ENCODE peak calls at places on chromosomes 6 and 20, in five cellular contexts. U, B, Z, O and F are unnamed samples.

GRCh38 chr6:161228911-161229591 is 44.8 kb downstream of the AGPAT4 start:
- DNase-seq in O (peak), B (no peak), Z (no peak), U (no peak), F (peak)

GRCh38 chr6:106516629-106517028 is 112.7 kb downstream of the RTN4IP1 start:
- DNase-seq in Z (no peak), U (no peak), O (no peak), B (no peak), F (no peak)

GRCh38 chr6:13696226-13696625 is 15.4 kb downstream of the RANBP9 start:
- DNase-seq in O (peak), Z (no peak), U (no peak), B (no peak), F (peak)

GRCh38 chr6:2085657-2086056 is 159.7 kb downstream of the GMDS start:
- DNase-seq in O (peak), B (no peak), U (no peak), Z (no peak), F (no peak)

GRCh38 chr6:106658469-106658868 is 29.1 kb downstream of the QRSL1 start:
- DNase-seq in Z (no peak), U (no peak), B (no peak), O (peak), F (no peak)

GRCh38 chr6:85405175-85405852 is 44.6 kb upstream of the NT5E start:
- DNase-seq in O (no peak), U (no peak), Z (peak), B (no peak), F (no peak)

GRCh38 chr6:33688006-33688405 is 23.5 kb downstream of the UQCC2 start:
- DNase-seq in B (no peak), U (no peak), Z (no peak), O (no peak), F (no peak)

GRCh38 chr6:79453558-79454042 is 83.6 kb downstream of the LCA5 start:
- DNase-seq in Z (no peak), U (no peak), O (peak), B (no peak), F (no peak)

GRCh38 chr6:17395112-17395511 is 1.7 kb downstream of the CAP2 start:
- DNase-seq in U (no peak), O (no peak), Z (no peak), B (no peak), F (no peak)

GRCh38 chr20:23242104-23242503 is 108.5 kb upstream of the NXT1 start:
- DNase-seq in B (no peak), U (no peak), Z (no peak), O (no peak), F (no peak)

GRCh38 chr6:132190815-132191175 is 210.5 kb downstream of the MOXD1 start:
- DNase-seq in U (no peak), B (no peak), O (no peak), Z (no peak), F (peak)

GRCh38 chr6:34374112-34374907 is 18.2 kb downstream of the NUDT3 start:
- DNase-seq in U (no peak), O (no peak), Z (no peak), B (no peak), F (no peak)

GRCh38 chr6:15073344-15073789 is 172.5 kb upstream of the JARID2 start:
- DNase-seq in U (no peak), Z (no peak), O (peak), B (peak), F (no peak)

GRCh38 chr6:2101213-2101612 is 144.2 kb downstream of the GMDS start:
- DNase-seq in U (no peak), Z (no peak), B (no peak), O (no peak), F (no peak)

GRCh38 chr6:30263734-30264133 is 50.5 kb upstream of the TRIM26 start:
- DNase-seq in B (no peak), U (no peak), Z (no peak), O (peak), F (peak)

GRCh38 chr6:96521267-96521624 is 360 bp upstream of the UFL1 start:
- DNase-seq in U (no peak), Z (no peak), B (no peak), O (no peak), F (no peak)

DNA sequence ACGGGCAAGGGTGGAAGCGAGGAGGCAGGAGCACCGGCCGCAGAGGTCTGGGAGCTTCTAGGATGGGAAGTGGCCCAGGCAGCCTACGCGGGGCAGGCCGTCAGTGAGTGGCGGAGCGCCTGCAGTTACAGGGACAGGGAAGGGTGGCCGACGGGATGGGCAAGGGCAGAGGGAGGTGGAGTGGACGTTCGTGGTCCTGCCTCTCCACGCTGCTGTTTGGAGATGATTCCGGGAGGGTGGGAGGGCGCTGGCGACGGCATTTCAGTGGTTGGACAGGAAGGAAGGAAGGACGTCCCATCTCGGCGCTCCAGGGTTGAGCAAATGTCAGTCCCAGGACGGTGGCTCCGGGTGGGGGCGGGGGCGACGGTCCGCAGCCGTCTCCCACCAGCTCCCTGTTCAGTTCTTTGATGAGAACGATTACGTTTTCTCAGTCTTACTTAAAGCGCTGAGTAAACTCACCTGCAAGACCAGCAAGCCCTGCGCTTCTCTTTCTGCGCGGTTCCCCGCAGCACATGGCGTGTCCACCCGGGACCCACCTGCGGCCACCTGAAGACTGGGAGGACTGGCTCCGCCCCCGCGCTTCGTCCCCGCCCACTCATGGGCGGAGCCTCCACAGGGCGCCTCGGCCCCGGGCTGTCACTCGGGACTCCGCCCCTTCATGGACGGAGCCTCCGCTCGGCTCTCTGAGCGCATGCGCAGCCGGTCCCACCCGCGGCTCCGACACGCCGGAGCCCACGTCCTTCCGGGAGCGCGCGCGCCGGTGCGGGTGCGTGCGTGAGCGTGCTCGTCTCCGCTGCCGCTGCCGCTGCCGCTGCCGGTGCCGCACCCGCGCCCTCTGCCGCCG is at the start of gene DNAJC5:
- DNase-seq in U (peak), B (peak), Z (peak), O (peak), F (peak)
- TF ChIP-seq CTCF in U (no peak), B (no peak), Z (no peak), O (no peak), F (no peak)

GRCh38 chr6:3230275-3231212 is 3.1 kb upstream of the TUBB2B start:
- DNase-seq in O (no peak), B (no peak), U (no peak), Z (no peak), F (no peak)

GRCh38 chr6:3229566-3230274 is 2.3 kb upstream of the TUBB2B start:
- DNase-seq in O (no peak), Z (no peak), U (no peak), B (peak), F (no peak)

GRCh38 chr6:3231213-3232016 is 4.0 kb upstream of the TUBB2B start:
- DNase-seq in B (no peak), U (peak), Z (peak), O (peak), F (no peak)

GRCh38 chr6:3233321-3233720 is 5.9 kb upstream of the TUBB2B start:
- DNase-seq in Z (no peak), B (no peak), U (no peak), O (no peak), F (no peak)

GRCh38 chr6:3232017-3232838 is 4.8 kb upstream of the TUBB2B start:
- DNase-seq in O (no peak), B (no peak), Z (no peak), U (no peak), F (no peak)
- H3K4me3 ChIP-seq in O (no peak), B (no peak), Z (peak), U (peak), F (peak)

DNA sequence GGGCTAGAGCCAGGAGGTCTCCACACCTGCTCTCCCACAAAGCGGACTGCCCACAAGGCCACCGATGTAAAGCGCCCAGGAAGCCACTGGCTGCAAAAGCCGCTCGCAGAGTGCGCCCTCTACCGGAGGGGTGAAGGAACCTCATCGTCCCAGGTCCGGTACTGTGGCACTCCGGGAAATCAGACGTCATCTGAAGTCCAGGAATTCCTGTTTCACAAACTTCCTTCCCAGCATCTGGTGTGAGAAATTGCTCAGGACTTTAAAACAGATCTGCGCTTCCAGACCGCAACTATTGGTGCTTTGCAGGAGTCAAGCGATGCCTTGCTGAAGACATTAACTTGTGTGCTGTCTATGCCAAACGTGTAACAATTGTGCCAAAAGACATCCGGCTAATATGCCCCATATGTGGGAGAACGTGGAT is 115.1 kb upstream of the ARID1B start:
- DNase-seq in Z (peak), O (no peak), U (no peak), B (no peak), F (peak)
- TF ChIP-seq CTCF in Z (peak), O (peak), U (no peak), B (no peak), F (peak)

DNA sequence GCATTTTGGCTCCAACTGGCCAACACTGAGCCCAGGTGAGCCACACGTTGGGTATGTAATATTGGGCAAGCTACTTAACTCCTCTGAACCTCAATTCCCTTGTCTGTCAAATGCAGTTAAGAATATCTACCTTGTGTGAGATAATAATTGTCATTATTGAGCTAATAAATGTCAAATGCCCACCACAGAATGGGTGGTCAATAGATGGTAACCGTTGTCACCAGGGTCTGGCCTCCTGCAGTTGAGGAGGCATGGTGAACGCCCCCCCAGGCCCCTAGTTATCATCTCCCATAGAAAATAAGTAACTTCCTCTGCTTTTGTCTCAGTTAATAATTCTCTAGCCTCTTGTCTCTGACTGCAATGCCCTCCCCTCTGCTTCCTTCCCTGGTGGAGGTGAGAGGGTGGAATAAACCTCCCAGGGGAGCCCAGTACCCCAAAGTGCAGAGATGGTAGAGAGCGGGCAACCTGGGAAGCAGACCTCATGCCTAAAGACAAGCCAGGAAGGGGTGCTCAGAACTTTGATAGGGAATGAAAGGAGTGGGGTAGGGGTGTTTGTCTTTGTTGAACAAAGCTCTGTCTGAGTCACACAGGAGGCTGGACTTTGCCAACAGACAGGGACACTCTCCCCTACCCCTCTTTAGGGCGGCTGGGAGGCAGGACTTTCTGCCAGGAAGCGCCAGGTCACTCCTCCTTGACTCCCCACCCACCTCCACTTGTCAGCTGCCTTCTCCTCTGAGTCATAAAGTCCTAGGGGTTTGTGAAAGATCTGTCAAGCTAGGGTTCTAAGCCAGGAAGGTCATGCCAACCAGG is 1.3 kb upstream of the UNC5CL start:
- DNase-seq in B (no peak), Z (peak), U (peak), O (peak), F (no peak)
- H3K4me3 ChIP-seq in B (no peak), Z (no peak), U (no peak), O (no peak), F (no peak)